ENCODE peak calls at places on chromosome 5, in nine cellular contexts. One of them, this sample, is unnamed. For H3K4me1, the result is how much of the 10 kb centered on the place peaks cover.

GRCh38 chr5:56489272-56489671 is 256.1 kb upstream of the ANKRD55 start:
- DNase-seq in effector memory CD4-positive, alpha-beta T cell: no peak
- DNase-seq in HCT116: no peak
- DNase-seq in CD8-positive, alpha-beta T cell: no peak
- DNase-seq in astrocyte: no peak
- DNase-seq in adrenal gland: no peak
- DNase-seq in H9: no peak
- DNase-seq in small intestine: peak
- DNase-seq in heart right ventricle: no peak
- DNase-seq in this sample: no peak

GRCh38 chr5:133330956-133331355 is 279.1 kb downstream of the HSPA4 start:
- DNase-seq in heart right ventricle: no peak
- DNase-seq in effector memory CD4-positive, alpha-beta T cell: no peak
- DNase-seq in adrenal gland: no peak
- DNase-seq in small intestine: no peak
- DNase-seq in CD8-positive, alpha-beta T cell: no peak
- DNase-seq in H9: no peak
- DNase-seq in astrocyte: no peak
- DNase-seq in HCT116: no peak
- DNase-seq in this sample: no peak

GRCh38 chr5:143311428-143311827 is 92.1 kb downstream of the NR3C1 start:
- DNase-seq in astrocyte: peak
- DNase-seq in CD8-positive, alpha-beta T cell: no peak
- DNase-seq in effector memory CD4-positive, alpha-beta T cell: no peak
- DNase-seq in HCT116: no peak
- DNase-seq in small intestine: no peak
- DNase-seq in adrenal gland: no peak
- DNase-seq in heart right ventricle: no peak
- DNase-seq in H9: no peak
- DNase-seq in this sample: no peak

GRCh38 chr5:175444905-175445456 is 999 bp upstream of the DRD1 start:
- DNase-seq in adrenal gland: no peak
- DNase-seq in effector memory CD4-positive, alpha-beta T cell: no peak
- DNase-seq in astrocyte: no peak
- DNase-seq in CD8-positive, alpha-beta T cell: no peak
- DNase-seq in small intestine: no peak
- DNase-seq in HCT116: no peak
- DNase-seq in heart right ventricle: no peak
- DNase-seq in H9: no peak
- DNase-seq in this sample: no peak

GRCh38 chr5:133799556-133799955 is 168.9 kb downstream of the C5orf15 start:
- DNase-seq in CD8-positive, alpha-beta T cell: no peak
- DNase-seq in adrenal gland: no peak
- DNase-seq in heart right ventricle: no peak
- DNase-seq in H9: no peak
- DNase-seq in small intestine: no peak
- DNase-seq in astrocyte: no peak
- DNase-seq in effector memory CD4-positive, alpha-beta T cell: no peak
- DNase-seq in HCT116: no peak
- DNase-seq in this sample: no peak

GRCh38 chr5:79890119-79890870 is 100.8 kb downstream of the MTX3 start:
- DNase-seq in astrocyte: no peak
- DNase-seq in HCT116: no peak
- DNase-seq in CD8-positive, alpha-beta T cell: no peak
- DNase-seq in small intestine: no peak
- DNase-seq in heart right ventricle: no peak
- DNase-seq in effector memory CD4-positive, alpha-beta T cell: no peak
- DNase-seq in adrenal gland: no peak
- DNase-seq in H9: no peak
- DNase-seq in this sample: no peak

GRCh38 chr5:147290261-147290660 is 55.4 kb downstream of the STK32A start:
- DNase-seq in astrocyte: no peak
- DNase-seq in heart right ventricle: no peak
- DNase-seq in HCT116: no peak
- DNase-seq in CD8-positive, alpha-beta T cell: no peak
- DNase-seq in adrenal gland: no peak
- DNase-seq in effector memory CD4-positive, alpha-beta T cell: no peak
- DNase-seq in small intestine: peak
- DNase-seq in H9: no peak
- DNase-seq in this sample: no peak

GRCh38 chr5:172616730-172617129 is 24.3 kb upstream of the NEURL1B start:
- DNase-seq in effector memory CD4-positive, alpha-beta T cell: no peak
- DNase-seq in heart right ventricle: peak
- DNase-seq in astrocyte: no peak
- DNase-seq in CD8-positive, alpha-beta T cell: no peak
- DNase-seq in small intestine: no peak
- DNase-seq in adrenal gland: peak
- DNase-seq in H9: no peak
- DNase-seq in HCT116: no peak
- DNase-seq in this sample: peak

GRCh38 chr5:174383196-174384178 is 338.0 kb downstream of the NSG2 start:
- DNase-seq in heart right ventricle: no peak
- DNase-seq in small intestine: no peak
- DNase-seq in effector memory CD4-positive, alpha-beta T cell: no peak
- DNase-seq in astrocyte: no peak
- DNase-seq in adrenal gland: no peak
- DNase-seq in CD8-positive, alpha-beta T cell: no peak
- DNase-seq in HCT116: no peak
- DNase-seq in H9: no peak
- DNase-seq in this sample: no peak

GRCh38 chr5:141040093-141040762 is 10.9 kb upstream of the PCDHB1 start:
- DNase-seq in astrocyte: no peak
- DNase-seq in CD8-positive, alpha-beta T cell: no peak
- DNase-seq in HCT116: peak
- DNase-seq in heart right ventricle: peak
- DNase-seq in adrenal gland: peak
- DNase-seq in small intestine: no peak
- DNase-seq in H9: peak
- DNase-seq in effector memory CD4-positive, alpha-beta T cell: no peak
- DNase-seq in this sample: no peak

GRCh38 chr5:21152611-21153010 is 1164.6 kb upstream of the CDH18 start:
- DNase-seq in adrenal gland: no peak
- DNase-seq in small intestine: no peak
- DNase-seq in effector memory CD4-positive, alpha-beta T cell: no peak
- DNase-seq in H9: no peak
- DNase-seq in heart right ventricle: no peak
- DNase-seq in astrocyte: peak
- DNase-seq in CD8-positive, alpha-beta T cell: no peak
- DNase-seq in HCT116: no peak
- DNase-seq in this sample: no peak

GRCh38 chr5:134874831-134875655 is 872 bp downstream of the TXNDC15 start:
- DNase-seq in HCT116: no peak
- DNase-seq in small intestine: peak
- DNase-seq in effector memory CD4-positive, alpha-beta T cell: peak
- DNase-seq in CD8-positive, alpha-beta T cell: peak
- DNase-seq in adrenal gland: peak
- DNase-seq in H9: peak
- DNase-seq in heart right ventricle: peak
- DNase-seq in astrocyte: peak
- DNase-seq in this sample: peak

GRCh38 chr5:151072234-151073025 is 8.4 kb downstream of the TNIP1 start:
- DNase-seq in astrocyte: peak
- DNase-seq in H9: no peak
- DNase-seq in effector memory CD4-positive, alpha-beta T cell: no peak
- DNase-seq in CD8-positive, alpha-beta T cell: no peak
- DNase-seq in small intestine: peak
- DNase-seq in adrenal gland: no peak
- DNase-seq in heart right ventricle: no peak
- DNase-seq in HCT116: no peak
- DNase-seq in this sample: no peak

GRCh38 chr5:1776831-1777230 is 22.8 kb downstream of the MRPL36 start:
- DNase-seq in CD8-positive, alpha-beta T cell: no peak
- DNase-seq in effector memory CD4-positive, alpha-beta T cell: no peak
- DNase-seq in adrenal gland: no peak
- DNase-seq in small intestine: no peak
- DNase-seq in H9: no peak
- DNase-seq in heart right ventricle: no peak
- DNase-seq in HCT116: no peak
- DNase-seq in astrocyte: no peak
- DNase-seq in this sample: no peak

GRCh38 chr5:61619777-61620518 is 287.9 kb downstream of the ZSWIM6 start:
- DNase-seq in heart right ventricle: no peak
- DNase-seq in astrocyte: no peak
- DNase-seq in H9: no peak
- DNase-seq in CD8-positive, alpha-beta T cell: no peak
- DNase-seq in HCT116: no peak
- DNase-seq in effector memory CD4-positive, alpha-beta T cell: no peak
- DNase-seq in adrenal gland: no peak
- DNase-seq in small intestine: no peak
- DNase-seq in this sample: no peak

GRCh38 chr5:61620660-61621650 is 288.9 kb downstream of the ZSWIM6 start:
- DNase-seq in CD8-positive, alpha-beta T cell: no peak
- DNase-seq in adrenal gland: no peak
- DNase-seq in effector memory CD4-positive, alpha-beta T cell: no peak
- DNase-seq in HCT116: no peak
- DNase-seq in H9: no peak
- DNase-seq in small intestine: no peak
- DNase-seq in astrocyte: no peak
- DNase-seq in heart right ventricle: no peak
- DNase-seq in this sample: peak

GRCh38 chr5:61618577-61618976 is 286.5 kb downstream of the ZSWIM6 start:
- DNase-seq in astrocyte: no peak
- DNase-seq in HCT116: no peak
- DNase-seq in CD8-positive, alpha-beta T cell: no peak
- DNase-seq in small intestine: no peak
- DNase-seq in heart right ventricle: no peak
- DNase-seq in H9: no peak
- DNase-seq in effector memory CD4-positive, alpha-beta T cell: no peak
- DNase-seq in adrenal gland: no peak
- DNase-seq in this sample: no peak

GRCh38 chr5:61617995-61618525 is 286.0 kb downstream of the ZSWIM6 start:
- DNase-seq in HCT116: no peak
- DNase-seq in effector memory CD4-positive, alpha-beta T cell: no peak
- DNase-seq in small intestine: no peak
- DNase-seq in H9: no peak
- DNase-seq in CD8-positive, alpha-beta T cell: no peak
- DNase-seq in adrenal gland: no peak
- DNase-seq in heart right ventricle: no peak
- DNase-seq in astrocyte: no peak
- DNase-seq in this sample: no peak

DNA sequence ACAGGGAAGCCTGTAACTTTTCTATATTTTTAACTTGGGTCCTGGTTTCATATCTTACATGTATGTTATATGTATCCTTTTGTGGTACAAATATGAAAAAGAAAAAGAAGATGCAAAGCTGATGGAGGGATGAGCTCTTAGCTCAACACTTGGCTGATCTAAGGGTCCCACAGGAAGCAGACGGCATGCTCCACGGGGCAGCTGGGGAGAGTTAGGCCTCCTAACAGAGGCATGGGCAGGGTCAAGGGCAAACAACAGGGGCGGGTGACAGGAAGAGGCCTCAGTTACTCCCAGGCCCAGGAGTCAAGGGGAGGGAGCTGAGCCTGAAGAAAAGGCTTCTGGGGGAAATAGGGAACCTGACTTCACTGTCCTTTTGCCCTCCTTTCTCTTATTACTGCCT is 287.2 kb downstream of the ZSWIM6 start:
- DNase-seq in adrenal gland: no peak
- DNase-seq in small intestine: no peak
- DNase-seq in effector memory CD4-positive, alpha-beta T cell: no peak
- DNase-seq in HCT116: no peak
- DNase-seq in heart right ventricle: no peak
- DNase-seq in astrocyte: no peak
- DNase-seq in CD8-positive, alpha-beta T cell: no peak
- DNase-seq in H9: no peak
- DNase-seq in this sample: no peak
- H3K27ac ChIP-seq in adrenal gland: no peak
- H3K27ac ChIP-seq in small intestine: no peak
- H3K27ac ChIP-seq in effector memory CD4-positive, alpha-beta T cell: no peak
- H3K27ac ChIP-seq in HCT116: no peak
- H3K27ac ChIP-seq in heart right ventricle: no peak
- H3K27ac ChIP-seq in astrocyte: no peak
- H3K27ac ChIP-seq in CD8-positive, alpha-beta T cell: no peak
- H3K27ac ChIP-seq in H9: no peak
- H3K27ac ChIP-seq in this sample: no peak

GRCh38 chr5:72835633-72836032 is 19.2 kb downstream of the TNPO1 start:
- DNase-seq in heart right ventricle: no peak
- DNase-seq in CD8-positive, alpha-beta T cell: no peak
- DNase-seq in H9: no peak
- DNase-seq in adrenal gland: no peak
- DNase-seq in small intestine: no peak
- DNase-seq in effector memory CD4-positive, alpha-beta T cell: no peak
- DNase-seq in astrocyte: no peak
- DNase-seq in HCT116: no peak
- DNase-seq in this sample: no peak
- H3K4me1 ChIP-seq in heart right ventricle: under half
- H3K4me1 ChIP-seq in CD8-positive, alpha-beta T cell: under half
- H3K4me1 ChIP-seq in H9: under half
- H3K4me1 ChIP-seq in adrenal gland: under half
- H3K4me1 ChIP-seq in small intestine: under half
- H3K4me1 ChIP-seq in effector memory CD4-positive, alpha-beta T cell: under half
- H3K4me1 ChIP-seq in astrocyte: under half
- H3K4me1 ChIP-seq in HCT116: under half
- H3K4me1 ChIP-seq in this sample: under half

DNA sequence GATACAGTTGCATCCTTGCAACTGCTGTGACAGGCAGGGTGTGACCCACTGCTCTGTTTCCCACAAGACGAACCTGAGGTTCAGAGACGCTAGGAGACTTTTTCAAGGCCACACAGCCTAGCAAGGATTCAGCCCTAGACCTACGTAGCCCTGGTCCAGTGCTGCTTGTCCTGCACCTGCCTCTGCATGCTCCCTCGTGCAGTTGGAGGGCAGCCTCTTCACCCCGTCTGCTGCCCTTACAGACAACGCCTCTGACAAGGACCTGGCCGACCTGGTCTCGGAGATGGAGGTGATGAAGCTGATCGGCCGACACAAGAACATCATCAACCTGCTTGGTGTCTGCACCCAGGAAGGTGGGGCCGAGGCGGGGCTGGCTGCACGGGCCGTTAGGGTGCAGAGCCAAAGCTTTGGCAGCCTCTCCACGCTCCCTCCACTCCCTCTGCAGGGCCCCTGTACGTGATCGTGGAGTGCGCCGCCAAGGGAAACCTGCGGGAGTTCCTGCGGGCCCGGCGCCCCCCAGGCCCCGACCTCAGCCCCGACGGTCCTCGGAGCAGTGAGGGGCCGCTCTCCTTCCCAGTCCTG is 8.5 kb downstream of the FGFR4 start:
- DNase-seq in small intestine: no peak
- DNase-seq in astrocyte: no peak
- DNase-seq in HCT116: no peak
- DNase-seq in CD8-positive, alpha-beta T cell: no peak
- DNase-seq in effector memory CD4-positive, alpha-beta T cell: no peak
- DNase-seq in heart right ventricle: no peak
- DNase-seq in adrenal gland: no peak
- DNase-seq in H9: no peak
- DNase-seq in this sample: peak
- H3K27ac ChIP-seq in small intestine: no peak
- H3K27ac ChIP-seq in astrocyte: no peak
- H3K27ac ChIP-seq in HCT116: no peak
- H3K27ac ChIP-seq in CD8-positive, alpha-beta T cell: no peak
- H3K27ac ChIP-seq in effector memory CD4-positive, alpha-beta T cell: no peak
- H3K27ac ChIP-seq in heart right ventricle: peak
- H3K27ac ChIP-seq in adrenal gland: peak
- H3K27ac ChIP-seq in H9: no peak
- H3K27ac ChIP-seq in this sample: peak

DNA sequence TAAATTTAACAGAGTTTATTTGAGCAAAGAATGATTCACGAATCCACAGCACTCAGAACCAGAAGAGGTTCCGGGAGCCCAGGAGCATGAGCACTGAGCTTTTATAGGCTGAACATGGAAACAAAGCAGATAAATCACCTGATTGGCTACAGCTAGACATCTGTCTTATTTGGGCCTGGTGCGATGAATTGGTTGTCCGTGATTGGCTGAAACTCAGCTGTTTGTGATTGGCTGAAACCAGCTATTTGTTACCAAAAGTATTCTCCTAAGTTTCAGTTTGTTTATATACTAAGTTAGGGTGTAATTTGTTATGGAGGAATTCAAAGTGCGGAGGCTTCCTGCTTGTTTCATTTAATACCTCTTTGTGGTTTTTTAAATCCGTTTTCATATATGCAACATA is 15.8 kb upstream of the LCP2 start:
- DNase-seq in astrocyte: no peak
- DNase-seq in adrenal gland: no peak
- DNase-seq in H9: no peak
- DNase-seq in effector memory CD4-positive, alpha-beta T cell: peak
- DNase-seq in heart right ventricle: no peak
- DNase-seq in CD8-positive, alpha-beta T cell: no peak
- DNase-seq in HCT116: no peak
- DNase-seq in small intestine: no peak
- DNase-seq in this sample: no peak
- H3K4me1 ChIP-seq in astrocyte: under half
- H3K4me1 ChIP-seq in adrenal gland: under half
- H3K4me1 ChIP-seq in H9: under half
- H3K4me1 ChIP-seq in effector memory CD4-positive, alpha-beta T cell: under half
- H3K4me1 ChIP-seq in heart right ventricle: under half
- H3K4me1 ChIP-seq in CD8-positive, alpha-beta T cell: under half
- H3K4me1 ChIP-seq in HCT116: under half
- H3K4me1 ChIP-seq in small intestine: under half
- H3K4me1 ChIP-seq in this sample: under half